ENCODE peak calls at places on chromosomes 2 and 18, in eight cellular contexts. One of them, this sample, is unnamed.
A peak's percentile ranks its signal among the peaks of the same experiment; 100 is the strongest.

GRCh38 chr2:66915237-66915636 is 480.3 kb downstream of the MEIS1 start:
- DNase-seq in prostate gland: no peak
- DNase-seq in spleen: no peak
- DNase-seq in HepG2: no peak
- DNase-seq in stomach: no peak
- DNase-seq in vagina: no peak
- DNase-seq in SK-N-MC: no peak
- DNase-seq in sigmoid colon: no peak
- DNase-seq in this sample: no peak

GRCh38 chr2:143417428-143417827 is 288.2 kb downstream of the ARHGAP15 start:
- DNase-seq in vagina: no peak
- DNase-seq in SK-N-MC: no peak
- DNase-seq in spleen: no peak
- DNase-seq in prostate gland: no peak
- DNase-seq in HepG2: no peak
- DNase-seq in stomach: no peak
- DNase-seq in sigmoid colon: no peak
- DNase-seq in this sample: no peak

GRCh38 chr2:28895189-28895893 is 874 bp downstream of the WDR43 start:
- DNase-seq in stomach: no peak
- DNase-seq in vagina: peak; percentile 87
- DNase-seq in sigmoid colon: peak; percentile 69
- DNase-seq in SK-N-MC: no peak
- DNase-seq in spleen: no peak
- DNase-seq in prostate gland: peak; percentile 5
- DNase-seq in HepG2: peak; percentile 54
- DNase-seq in this sample: peak; percentile 46

GRCh38 chr2:237900891-237901831 is 41.7 kb downstream of the RAMP1 start:
- DNase-seq in prostate gland: no peak
- DNase-seq in stomach: no peak
- DNase-seq in SK-N-MC: no peak
- DNase-seq in HepG2: no peak
- DNase-seq in spleen: peak; percentile 70
- DNase-seq in sigmoid colon: peak; percentile 59
- DNase-seq in vagina: no peak
- DNase-seq in this sample: no peak

GRCh38 chr2:63555931-63556330 is 32.3 kb downstream of the WDPCP start:
- DNase-seq in HepG2: no peak
- DNase-seq in SK-N-MC: no peak
- DNase-seq in prostate gland: no peak
- DNase-seq in vagina: no peak
- DNase-seq in stomach: no peak
- DNase-seq in sigmoid colon: no peak
- DNase-seq in spleen: no peak
- DNase-seq in this sample: peak; percentile 25

GRCh38 chr2:25467743-25468142 is 126.0 kb upstream of the DNMT3A start:
- DNase-seq in vagina: no peak
- DNase-seq in sigmoid colon: no peak
- DNase-seq in spleen: no peak
- DNase-seq in SK-N-MC: no peak
- DNase-seq in HepG2: no peak
- DNase-seq in prostate gland: no peak
- DNase-seq in stomach: no peak
- DNase-seq in this sample: no peak

GRCh38 chr2:200199576-200200263 is 106.8 kb upstream of the SPATS2L start:
- DNase-seq in prostate gland: no peak
- DNase-seq in vagina: no peak
- DNase-seq in SK-N-MC: no peak
- DNase-seq in HepG2: no peak
- DNase-seq in stomach: no peak
- DNase-seq in sigmoid colon: no peak
- DNase-seq in spleen: no peak
- DNase-seq in this sample: peak; percentile 55

GRCh38 chr2:202278944-202279343 is 13.4 kb downstream of the NOP58 start:
- DNase-seq in vagina: no peak
- DNase-seq in prostate gland: no peak
- DNase-seq in spleen: no peak
- DNase-seq in sigmoid colon: no peak
- DNase-seq in SK-N-MC: no peak
- DNase-seq in HepG2: peak; percentile 48
- DNase-seq in stomach: no peak
- DNase-seq in this sample: peak; percentile 64

GRCh38 chr18:8757598-8757997 is 52.2 kb downstream of the MTCL1 start:
- DNase-seq in HepG2: no peak
- DNase-seq in stomach: no peak
- DNase-seq in sigmoid colon: no peak
- DNase-seq in vagina: no peak
- DNase-seq in SK-N-MC: no peak
- DNase-seq in spleen: no peak
- DNase-seq in prostate gland: no peak
- DNase-seq in this sample: no peak

GRCh38 chr18:51030537-51031258 is 685 bp downstream of the SMAD4 start:
- DNase-seq in prostate gland: peak; percentile 68
- DNase-seq in sigmoid colon: peak; percentile 85
- DNase-seq in HepG2: peak; percentile 41
- DNase-seq in SK-N-MC: no peak
- DNase-seq in vagina: no peak
- DNase-seq in stomach: peak; percentile 76
- DNase-seq in spleen: peak; percentile 95
- DNase-seq in this sample: peak; percentile 71

GRCh38 chr2:45950606-45951005 is 299.1 kb downstream of the PRKCE start:
- DNase-seq in prostate gland: no peak
- DNase-seq in vagina: peak; percentile 69
- DNase-seq in HepG2: no peak
- DNase-seq in stomach: no peak
- DNase-seq in SK-N-MC: no peak
- DNase-seq in sigmoid colon: no peak
- DNase-seq in spleen: no peak
- DNase-seq in this sample: no peak

GRCh38 chr18:58819051-58819450 is 45.6 kb upstream of the ZNF532 start:
- DNase-seq in sigmoid colon: no peak
- DNase-seq in spleen: no peak
- DNase-seq in HepG2: no peak
- DNase-seq in stomach: no peak
- DNase-seq in SK-N-MC: no peak
- DNase-seq in prostate gland: no peak
- DNase-seq in vagina: no peak
- DNase-seq in this sample: no peak

GRCh38 chr2:201813996-201814845 is 7.9 kb downstream of the CDK15 start:
- DNase-seq in HepG2: no peak
- DNase-seq in SK-N-MC: no peak
- DNase-seq in prostate gland: no peak
- DNase-seq in vagina: no peak
- DNase-seq in sigmoid colon: no peak
- DNase-seq in stomach: no peak
- DNase-seq in spleen: no peak
- DNase-seq in this sample: no peak

GRCh38 chr18:77203071-77203470 is 46.6 kb upstream of the GALR1 start:
- DNase-seq in spleen: no peak
- DNase-seq in vagina: no peak
- DNase-seq in stomach: no peak
- DNase-seq in sigmoid colon: no peak
- DNase-seq in prostate gland: no peak
- DNase-seq in HepG2: no peak
- DNase-seq in SK-N-MC: no peak
- DNase-seq in this sample: no peak

GRCh38 chr2:37357053-37357452 is 12.6 kb downstream of the QPCT start:
- DNase-seq in SK-N-MC: no peak
- DNase-seq in HepG2: no peak
- DNase-seq in stomach: no peak
- DNase-seq in prostate gland: no peak
- DNase-seq in vagina: no peak
- DNase-seq in sigmoid colon: no peak
- DNase-seq in spleen: no peak
- DNase-seq in this sample: no peak

GRCh38 chr2:9770308-9771100 is 72.8 kb upstream of the TAF1B start:
- DNase-seq in SK-N-MC: no peak
- DNase-seq in HepG2: peak; percentile 76
- DNase-seq in spleen: no peak
- DNase-seq in vagina: no peak
- DNase-seq in sigmoid colon: peak; percentile 86
- DNase-seq in prostate gland: peak; percentile 71
- DNase-seq in stomach: peak; percentile 70
- DNase-seq in this sample: peak; percentile 92

GRCh38 chr2:168600970-168601369 is 144.9 kb downstream of the CERS6 start:
- DNase-seq in HepG2: no peak
- DNase-seq in sigmoid colon: no peak
- DNase-seq in prostate gland: no peak
- DNase-seq in stomach: no peak
- DNase-seq in vagina: no peak
- DNase-seq in spleen: no peak
- DNase-seq in SK-N-MC: no peak
- DNase-seq in this sample: no peak

DNA sequence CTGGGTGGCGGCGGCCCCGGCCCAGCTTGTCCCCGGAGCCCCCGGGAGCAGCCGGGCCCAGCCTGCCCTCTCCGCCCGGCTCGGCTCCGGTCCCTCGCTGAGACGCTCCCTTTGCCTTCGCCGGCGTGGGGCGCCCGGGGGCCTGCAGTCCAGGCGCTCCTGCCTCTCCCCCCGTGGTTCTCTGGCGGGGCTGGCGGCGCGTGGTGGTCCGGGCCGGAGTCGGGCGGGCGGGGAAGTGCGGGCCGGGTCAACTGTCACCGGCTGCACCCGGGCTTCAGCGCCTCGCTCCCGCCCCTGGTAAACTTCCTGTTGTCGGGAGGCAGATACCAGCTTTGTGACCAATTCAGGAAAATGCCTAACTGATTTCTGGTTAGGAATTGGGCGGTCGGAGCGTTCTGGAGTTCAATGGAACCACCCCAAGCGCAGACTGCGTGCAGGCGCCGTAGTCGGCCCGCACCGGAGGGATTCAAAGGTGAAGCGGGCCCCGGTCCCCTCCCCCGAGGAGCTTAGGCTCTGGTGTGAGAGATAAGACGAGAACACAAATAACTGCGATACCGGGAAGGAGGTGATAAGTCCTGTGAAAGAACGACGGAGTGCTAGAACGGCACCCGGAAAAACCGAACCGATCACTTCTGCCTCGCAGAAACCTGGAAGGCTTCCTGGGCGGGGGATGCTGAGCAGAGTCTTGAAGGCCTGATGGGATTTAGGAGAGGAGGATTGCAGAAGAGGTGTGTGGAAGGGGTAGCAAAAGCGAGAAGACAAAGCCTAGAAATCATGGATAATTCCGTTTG is 884 bp downstream of the CAB39 start:
- DNase-seq in prostate gland: no peak
- DNase-seq in stomach: peak; percentile 79
- DNase-seq in vagina: no peak
- DNase-seq in sigmoid colon: peak; percentile 73
- DNase-seq in SK-N-MC: no peak
- DNase-seq in HepG2: peak; percentile 46
- DNase-seq in spleen: peak; percentile 92
- DNase-seq in this sample: peak; percentile 54
- TF ChIP-seq POLR2AphosphoS5 in prostate gland: no peak
- TF ChIP-seq POLR2AphosphoS5 in stomach: no peak
- TF ChIP-seq POLR2AphosphoS5 in vagina: no peak
- TF ChIP-seq POLR2AphosphoS5 in sigmoid colon: no peak
- TF ChIP-seq POLR2AphosphoS5 in SK-N-MC: no peak
- TF ChIP-seq POLR2AphosphoS5 in HepG2: no peak
- TF ChIP-seq POLR2AphosphoS5 in spleen: peak; percentile 68
- TF ChIP-seq POLR2AphosphoS5 in this sample: no peak

GRCh38 chr2:115165529-115166109 is 723.2 kb downstream of the DPP10 start:
- DNase-seq in stomach: no peak
- DNase-seq in spleen: no peak
- DNase-seq in sigmoid colon: no peak
- DNase-seq in vagina: no peak
- DNase-seq in prostate gland: no peak
- DNase-seq in SK-N-MC: peak; percentile 6
- DNase-seq in HepG2: peak; percentile 43
- DNase-seq in this sample: peak; percentile 57

GRCh38 chr2:115160523-115161521 is 718.4 kb downstream of the DPP10 start:
- DNase-seq in prostate gland: no peak
- DNase-seq in SK-N-MC: no peak
- DNase-seq in sigmoid colon: no peak
- DNase-seq in vagina: no peak
- DNase-seq in HepG2: peak; percentile 8
- DNase-seq in stomach: no peak
- DNase-seq in spleen: no peak
- DNase-seq in this sample: peak; percentile 80

GRCh38 chr2:115161531-115162453 is 719.4 kb downstream of the DPP10 start:
- DNase-seq in prostate gland: no peak
- DNase-seq in stomach: peak; percentile 30
- DNase-seq in spleen: no peak
- DNase-seq in HepG2: no peak
- DNase-seq in vagina: no peak
- DNase-seq in SK-N-MC: no peak
- DNase-seq in sigmoid colon: peak; percentile 61
- DNase-seq in this sample: peak; percentile 76

GRCh38 chr2:115162454-115163293 is 720.2 kb downstream of the DPP10 start:
- DNase-seq in SK-N-MC: no peak
- DNase-seq in vagina: no peak
- DNase-seq in spleen: no peak
- DNase-seq in stomach: no peak
- DNase-seq in HepG2: no peak
- DNase-seq in prostate gland: no peak
- DNase-seq in sigmoid colon: no peak
- DNase-seq in this sample: peak; percentile 62

GRCh38 chr2:115163572-115163971 is 721.1 kb downstream of the DPP10 start:
- DNase-seq in HepG2: no peak
- DNase-seq in spleen: no peak
- DNase-seq in vagina: no peak
- DNase-seq in SK-N-MC: no peak
- DNase-seq in sigmoid colon: no peak
- DNase-seq in prostate gland: no peak
- DNase-seq in stomach: no peak
- DNase-seq in this sample: peak; percentile 31
- TF ChIP-seq POLR2AphosphoS5 in HepG2: no peak
- TF ChIP-seq POLR2AphosphoS5 in spleen: no peak
- TF ChIP-seq POLR2AphosphoS5 in vagina: no peak
- TF ChIP-seq POLR2AphosphoS5 in SK-N-MC: no peak
- TF ChIP-seq POLR2AphosphoS5 in sigmoid colon: no peak
- TF ChIP-seq POLR2AphosphoS5 in prostate gland: no peak
- TF ChIP-seq POLR2AphosphoS5 in stomach: no peak
- TF ChIP-seq POLR2AphosphoS5 in this sample: no peak

DNA sequence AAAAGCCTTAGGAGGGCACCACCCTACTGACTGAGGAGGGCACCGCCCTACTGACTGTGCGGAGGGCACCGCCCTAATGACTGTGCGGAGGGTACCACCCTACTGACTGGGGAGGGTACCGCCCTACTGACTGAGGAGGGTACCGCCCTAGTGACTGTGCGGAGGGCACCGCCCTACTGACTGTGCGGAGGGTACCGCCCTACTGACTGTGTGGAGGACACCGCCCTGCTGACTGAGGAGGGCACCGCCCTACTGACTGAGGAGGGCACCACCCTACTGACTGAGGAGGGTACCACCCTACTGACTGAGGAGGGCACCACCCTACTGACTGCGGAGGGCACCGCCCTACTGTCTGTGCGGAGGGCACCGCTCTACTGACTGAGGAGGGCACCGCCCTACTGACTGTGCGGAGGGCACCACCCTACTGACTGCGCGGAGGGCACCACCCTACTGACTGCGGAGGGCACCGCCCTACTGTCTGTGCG is 150.2 kb upstream of the NFATC1 start:
- DNase-seq in vagina: no peak
- DNase-seq in sigmoid colon: no peak
- DNase-seq in prostate gland: no peak
- DNase-seq in SK-N-MC: no peak
- DNase-seq in stomach: no peak
- DNase-seq in spleen: no peak
- DNase-seq in HepG2: no peak
- DNase-seq in this sample: no peak
- TF ChIP-seq POLR2AphosphoS5 in vagina: no peak
- TF ChIP-seq POLR2AphosphoS5 in sigmoid colon: no peak
- TF ChIP-seq POLR2AphosphoS5 in prostate gland: no peak
- TF ChIP-seq POLR2AphosphoS5 in SK-N-MC: no peak
- TF ChIP-seq POLR2AphosphoS5 in stomach: no peak
- TF ChIP-seq POLR2AphosphoS5 in spleen: no peak
- TF ChIP-seq POLR2AphosphoS5 in HepG2: no peak
- TF ChIP-seq POLR2AphosphoS5 in this sample: no peak

GRCh38 chr18:79791141-79791972 is 6.4 kb upstream of the KCNG2 start:
- DNase-seq in sigmoid colon: peak; percentile 69
- DNase-seq in HepG2: peak; percentile 95
- DNase-seq in stomach: peak; percentile 43
- DNase-seq in prostate gland: peak; percentile 58
- DNase-seq in spleen: peak; percentile 81
- DNase-seq in vagina: no peak
- DNase-seq in SK-N-MC: no peak
- DNase-seq in this sample: no peak
- TF ChIP-seq POLR2AphosphoS5 in sigmoid colon: no peak
- TF ChIP-seq POLR2AphosphoS5 in HepG2: no peak
- TF ChIP-seq POLR2AphosphoS5 in stomach: no peak
- TF ChIP-seq POLR2AphosphoS5 in prostate gland: peak; percentile 54
- TF ChIP-seq POLR2AphosphoS5 in spleen: no peak
- TF ChIP-seq POLR2AphosphoS5 in vagina: no peak
- TF ChIP-seq POLR2AphosphoS5 in SK-N-MC: no peak
- TF ChIP-seq POLR2AphosphoS5 in this sample: no peak

This sample was measured in GM23338.